ENCODE peak calls at places on chromosomes 13 and 19, in six cellular contexts. Z is IMR-90; F is stimulated activated naive CD8-positive, alpha-beta T cell treated with anti-CD3 and anti-CD28 coated beads, Interleukin-15, Interleukin-2, amounts not matched to agents 100 U/mL and 50 U/mL, for 24 hours; X is iPS DF 19.7; H is T-helper 2 cell treated with Interferon-gamma antibody and Interleukin-4, amounts not matched to agents 5 μg/mL and 100 μg/mL, for 36 hours; J is posterior vena cava. P is an unnamed sample.
A peak's percentile ranks its signal among the peaks of the same experiment; 100 is the strongest.

GRCh38 chr19:32830231-32831014 is 39.1 kb downstream of the SLC7A9 start:
- DNase-seq in F (no peak), H (no peak), Z (peak; percentile 55), X (no peak), J (no peak), P (peak; percentile 33)

GRCh38 chr19:14916848-14917247 is 24.4 kb upstream of the OR7C2 start:
- DNase-seq in Z (no peak), X (no peak), J (no peak), F (no peak), H (no peak), P (no peak)

GRCh38 chr13:52713894-52714293 is 25.7 kb downstream of the CNMD start:
- DNase-seq in H (no peak), F (no peak), J (peak; percentile 84), Z (no peak), X (no peak), P (no peak)

GRCh38 chr19:9958451-9958850 is 22.1 kb upstream of the OLFM2 start:
- DNase-seq in H (no peak), F (no peak), X (no peak), Z (peak; percentile 91), J (no peak), P (no peak)

GRCh38 chr13:65454403-65454802 is 1775.7 kb downstream of the PCDH9 start:
- DNase-seq in J (no peak), H (no peak), X (no peak), F (no peak), Z (no peak), P (no peak)

GRCh38 chr19:45527731-45528130 is 20.5 kb downstream of the VASP start:
- DNase-seq in J (no peak), X (no peak), H (no peak), Z (no peak), F (no peak), P (no peak)

GRCh38 chr19:33110201-33110910 is 21.6 kb upstream of the WDR88 start:
- DNase-seq in Z (peak; percentile 87), H (no peak), X (no peak), J (no peak), F (no peak), P (no peak)

GRCh38 chr13:32264407-32264806 is 50.8 kb downstream of the ZAR1L start:
- DNase-seq in F (no peak), J (peak; percentile 86), X (no peak), Z (peak; percentile 55), H (no peak), P (no peak)

GRCh38 chr19:52248256-52248655 is 21.1 kb upstream of the ZNF766 start:
- DNase-seq in H (peak; percentile 17), X (no peak), Z (peak; percentile 33), F (peak; percentile 62), J (peak; percentile 83), P (no peak)

GRCh38 chr13:61728468-61728867 is 312.8 kb upstream of the PCDH20 start:
- DNase-seq in Z (no peak), H (no peak), X (no peak), J (no peak), F (no peak), P (no peak)

GRCh38 chr13:106558527-106558926 is 9.4 kb downstream of the ARGLU1 start:
- DNase-seq in Z (no peak), F (no peak), H (no peak), J (no peak), X (no peak), P (no peak)

GRCh38 chr19:38701455-38702063 is 42.7 kb downstream of the CAPN12 start:
- DNase-seq in X (no peak), J (no peak), H (no peak), Z (peak; percentile 21), F (no peak), P (no peak)

GRCh38 chr13:97564929-97565328 is 131.0 kb downstream of the RAP2A start:
- DNase-seq in J (no peak), X (no peak), Z (no peak), H (no peak), F (no peak), P (no peak)

GRCh38 chr13:113671066-113672001 is 4.3 kb downstream of the GRK1 start:
- DNase-seq in F (no peak), Z (no peak), H (no peak), J (peak; percentile 76), X (no peak), P (peak; percentile 88)